ENCODE peak calls at places on chromosomes 3 and 15, in five cellular contexts. N is Calu3; J is pons; A is HuH-7; P is stimulated activated CD4-positive, alpha-beta T cell treated with anti-CD3 and anti-CD28 coated beads, Interleukin-4, amount 100 ng/mL, for 48 hours. Q is an unnamed sample.

GRCh38 chr15:94683912-94684311 is 452.6 kb downstream of the MCTP2 start:
- DNase-seq in P (no peak), A (no peak), J (no peak), N (no peak), Q (no peak)

GRCh38 chr15:74847462-74847861 is 4.5 kb upstream of the ULK3 start:
- DNase-seq in P (no peak), N (no peak), A (no peak), J (no peak), Q (no peak)

GRCh38 chr3:4900298-4900697 is 78.9 kb upstream of the BHLHE40 start:
- DNase-seq in A (no peak), P (no peak), J (no peak), N (no peak), Q (no peak)

GRCh38 chr3:90241481-90241880 is 1134.1 kb downstream of the EPHA3 start:
- DNase-seq in A (no peak), N (no peak), J (no peak), P (no peak), Q (no peak)

GRCh38 chr3:45170071-45170470 is 23.9 kb upstream of the CDCP1 start:
- DNase-seq in N (no peak), P (no peak), A (no peak), J (peak), Q (no peak)

GRCh38 chr3:126149960-126150515 is 30.3 kb downstream of the ALDH1L1 start:
- DNase-seq in J (no peak), P (no peak), N (no peak), A (no peak), Q (no peak)

GRCh38 chr3:184656991-184657669 is 54.7 kb downstream of the MAGEF1 start:
- DNase-seq in P (no peak), J (no peak), A (no peak), N (no peak), Q (no peak)

GRCh38 chr3:30342319-30343060 is 263.9 kb upstream of the TGFBR2 start:
- DNase-seq in A (no peak), N (peak), J (peak), P (no peak), Q (no peak)

Q was measured in putamen.